ENCODE peak calls at places on chromosomes 1 and 21, in four cellular contexts. F is astrocyte of the cerebellum, A is IMR-90, R is pancreas. W is an unnamed sample.

GRCh38 chr1:205849619-205850355 is at the start of gene PM20D1:
- DNase-seq in R (peak; percentile 87), A (peak; percentile 69), F (peak; percentile 20), W (peak; percentile 88)

GRCh38 chr1:221887091-221887746 is 145.3 kb upstream of the DUSP10 start:
- DNase-seq in A (peak; percentile 88), R (peak; percentile 53), F (no peak), W (no peak)

GRCh38 chr1:71196685-71197084 is 115.8 kb upstream of the ZRANB2 start:
- DNase-seq in A (peak; percentile 25), R (no peak), F (peak; percentile 15), W (no peak)

GRCh38 chr1:7320661-7321060 is 450.4 kb upstream of the VAMP3 start:
- DNase-seq in A (no peak), R (no peak), F (no peak), W (no peak)

GRCh38 chr1:20702416-20702815 is 15.4 kb downstream of the KIF17 start:
- DNase-seq in R (no peak), A (peak; percentile 39), F (no peak), W (no peak)

GRCh38 chr21:21682172-21682571 is 684.0 kb downstream of the NCAM2 start:
- DNase-seq in A (peak; percentile 47), R (no peak), F (no peak), W (no peak)

GRCh38 chr1:98025858-98026257 is 105.0 kb upstream of the DPYD start:
- DNase-seq in F (no peak), A (no peak), R (no peak), W (no peak)

GRCh38 chr1:230878584-230878975 is 10.3 kb upstream of the C1orf198 start:
- DNase-seq in A (peak; percentile 81), R (no peak), F (peak; percentile 53), W (no peak)

GRCh38 chr1:22712502-22713271 is 2.0 kb downstream of the EPHB2 start:
- DNase-seq in R (no peak), A (peak; percentile 79), F (peak; percentile 20), W (no peak)

GRCh38 chr1:37998913-37999433 is 6.3 kb downstream of the FHL3 start:
- DNase-seq in R (no peak), F (no peak), A (no peak), W (no peak)

GRCh38 chr1:6386371-6386949 is 7.1 kb downstream of the ACOT7 start:
- DNase-seq in A (peak; percentile 42), R (no peak), F (no peak), W (no peak)

GRCh38 chr1:235018161-235018560 is 110.5 kb downstream of the TOMM20 start:
- DNase-seq in R (no peak), F (peak; percentile 99), A (peak; percentile 98), W (no peak)

GRCh38 chr1:76998582-76999189 is 131.4 kb downstream of the ST6GALNAC5 start:
- DNase-seq in F (peak; percentile 65), A (peak; percentile 62), R (no peak), W (no peak)

GRCh38 chr1:208207388-208208131 is 36.6 kb downstream of the PLXNA2 start:
- DNase-seq in A (peak; percentile 94), F (peak; percentile 88), R (peak; percentile 82), W (no peak)

GRCh38 chr1:211529453-211529852 is 37.5 kb upstream of the RD3 start:
- DNase-seq in F (no peak), A (no peak), R (no peak), W (no peak)

GRCh38 chr1:57254006-57254405 is 169.9 kb downstream of the DAB1 start:
- DNase-seq in R (no peak), A (peak; percentile 32), F (no peak), W (no peak)

GRCh38 chr1:40532844-40533424 is 1.5 kb downstream of the ZNF684 start:
- DNase-seq in F (no peak), R (no peak), A (peak; percentile 55), W (no peak)

GRCh38 chr1:176795929-176796328 is 333.0 kb downstream of the PAPPA2 start:
- DNase-seq in R (no peak), F (no peak), A (no peak), W (no peak)

GRCh38 chr1:68221971-68222355 is 10.4 kb downstream of the WLS start:
- DNase-seq in A (peak; percentile 70), R (no peak), F (no peak), W (no peak)

W was measured in central memory CD4-positive, alpha-beta T cell.